ENCODE peak calls at places on chromosomes 12 and 14, in eight cellular contexts. One of them, this sample, is unnamed.

GRCh38 chr12:27571463-27571862 is 47.5 kb downstream of the PPFIBP1 start:
- DNase-seq in bronchial epithelial cell: peak
- DNase-seq in fibroblast of villous mesenchyme: peak
- DNase-seq in mammary epithelial cell: peak
- DNase-seq in lung: no peak
- DNase-seq in IMR-90: peak
- DNase-seq in astrocyte: peak
- DNase-seq in HFF-Myc: no peak
- DNase-seq in this sample: peak

GRCh38 chr12:127182018-127182417 is 1085.0 kb upstream of the TMEM132C start:
- DNase-seq in bronchial epithelial cell: no peak
- DNase-seq in HFF-Myc: no peak
- DNase-seq in fibroblast of villous mesenchyme: no peak
- DNase-seq in IMR-90: no peak
- DNase-seq in lung: no peak
- DNase-seq in mammary epithelial cell: no peak
- DNase-seq in astrocyte: no peak
- DNase-seq in this sample: no peak

GRCh38 chr12:70196732-70197361 is 46.4 kb upstream of the CNOT2 start:
- DNase-seq in HFF-Myc: no peak
- DNase-seq in bronchial epithelial cell: no peak
- DNase-seq in fibroblast of villous mesenchyme: peak
- DNase-seq in IMR-90: no peak
- DNase-seq in astrocyte: no peak
- DNase-seq in mammary epithelial cell: no peak
- DNase-seq in lung: no peak
- DNase-seq in this sample: peak

GRCh38 chr12:47991592-47991991 is 12.7 kb downstream of the COL2A1 start:
- DNase-seq in lung: no peak
- DNase-seq in HFF-Myc: no peak
- DNase-seq in bronchial epithelial cell: no peak
- DNase-seq in mammary epithelial cell: no peak
- DNase-seq in IMR-90: no peak
- DNase-seq in astrocyte: no peak
- DNase-seq in fibroblast of villous mesenchyme: no peak
- DNase-seq in this sample: no peak

GRCh38 chr12:56487448-56488040 is 417 bp downstream of the GLS2 start:
- DNase-seq in astrocyte: no peak
- DNase-seq in fibroblast of villous mesenchyme: peak
- DNase-seq in IMR-90: no peak
- DNase-seq in lung: no peak
- DNase-seq in HFF-Myc: no peak
- DNase-seq in mammary epithelial cell: peak
- DNase-seq in bronchial epithelial cell: peak
- DNase-seq in this sample: peak

GRCh38 chr14:33542338-33543290 is 408.3 kb downstream of the EGLN3 start:
- DNase-seq in fibroblast of villous mesenchyme: no peak
- DNase-seq in astrocyte: peak
- DNase-seq in IMR-90: no peak
- DNase-seq in bronchial epithelial cell: no peak
- DNase-seq in lung: no peak
- DNase-seq in mammary epithelial cell: no peak
- DNase-seq in HFF-Myc: no peak
- DNase-seq in this sample: no peak

GRCh38 chr14:99231850-99232401 is 40.1 kb downstream of the BCL11B start:
- DNase-seq in IMR-90: no peak
- DNase-seq in bronchial epithelial cell: no peak
- DNase-seq in fibroblast of villous mesenchyme: no peak
- DNase-seq in astrocyte: peak
- DNase-seq in HFF-Myc: no peak
- DNase-seq in lung: no peak
- DNase-seq in mammary epithelial cell: no peak
- DNase-seq in this sample: no peak

GRCh38 chr14:104306450-104307040 is 168.2 kb downstream of the KIF26A start:
- DNase-seq in lung: no peak
- DNase-seq in fibroblast of villous mesenchyme: no peak
- DNase-seq in IMR-90: no peak
- DNase-seq in astrocyte: no peak
- DNase-seq in HFF-Myc: no peak
- DNase-seq in bronchial epithelial cell: no peak
- DNase-seq in mammary epithelial cell: no peak
- DNase-seq in this sample: no peak

GRCh38 chr12:131133015-131133905 is 179.6 kb downstream of the ADGRD1 start:
- DNase-seq in fibroblast of villous mesenchyme: peak
- DNase-seq in HFF-Myc: no peak
- DNase-seq in mammary epithelial cell: no peak
- DNase-seq in IMR-90: no peak
- DNase-seq in astrocyte: no peak
- DNase-seq in bronchial epithelial cell: no peak
- DNase-seq in lung: no peak
- DNase-seq in this sample: no peak

GRCh38 chr14:75303415-75303814 is 24.8 kb downstream of the FOS start:
- DNase-seq in astrocyte: peak
- DNase-seq in HFF-Myc: no peak
- DNase-seq in bronchial epithelial cell: peak
- DNase-seq in fibroblast of villous mesenchyme: peak
- DNase-seq in lung: no peak
- DNase-seq in mammary epithelial cell: peak
- DNase-seq in IMR-90: peak
- DNase-seq in this sample: peak

GRCh38 chr14:51897791-51898190 is 37.4 kb downstream of the GNG2 start:
- DNase-seq in HFF-Myc: no peak
- DNase-seq in lung: no peak
- DNase-seq in IMR-90: no peak
- DNase-seq in fibroblast of villous mesenchyme: no peak
- DNase-seq in mammary epithelial cell: no peak
- DNase-seq in astrocyte: no peak
- DNase-seq in bronchial epithelial cell: no peak
- DNase-seq in this sample: no peak

GRCh38 chr12:122088181-122088810 is 9.7 kb downstream of the MLXIP start:
- DNase-seq in lung: no peak
- DNase-seq in fibroblast of villous mesenchyme: no peak
- DNase-seq in HFF-Myc: no peak
- DNase-seq in bronchial epithelial cell: no peak
- DNase-seq in astrocyte: no peak
- DNase-seq in mammary epithelial cell: no peak
- DNase-seq in IMR-90: no peak
- DNase-seq in this sample: no peak

GRCh38 chr14:53151523-53151866 is 1.6 kb downstream of the DDHD1 start:
- DNase-seq in HFF-Myc: no peak
- DNase-seq in mammary epithelial cell: no peak
- DNase-seq in astrocyte: no peak
- DNase-seq in lung: no peak
- DNase-seq in fibroblast of villous mesenchyme: no peak
- DNase-seq in bronchial epithelial cell: no peak
- DNase-seq in IMR-90: no peak
- DNase-seq in this sample: no peak

GRCh38 chr14:103847954-103848719 is 762 bp upstream of the PPP1R13B start:
- DNase-seq in IMR-90: no peak
- DNase-seq in astrocyte: no peak
- DNase-seq in mammary epithelial cell: no peak
- DNase-seq in bronchial epithelial cell: no peak
- DNase-seq in HFF-Myc: no peak
- DNase-seq in fibroblast of villous mesenchyme: peak
- DNase-seq in lung: no peak
- DNase-seq in this sample: no peak

GRCh38 chr12:24069532-24070395 is 120.3 kb upstream of the SOX5 start:
- DNase-seq in fibroblast of villous mesenchyme: no peak
- DNase-seq in bronchial epithelial cell: peak
- DNase-seq in HFF-Myc: no peak
- DNase-seq in astrocyte: peak
- DNase-seq in IMR-90: peak
- DNase-seq in lung: no peak
- DNase-seq in mammary epithelial cell: peak
- DNase-seq in this sample: peak

GRCh38 chr14:105477659-105478623 is 3.3 kb downstream of the CRIP2 start:
- DNase-seq in lung: no peak
- DNase-seq in fibroblast of villous mesenchyme: no peak
- DNase-seq in mammary epithelial cell: no peak
- DNase-seq in HFF-Myc: no peak
- DNase-seq in astrocyte: no peak
- DNase-seq in IMR-90: no peak
- DNase-seq in bronchial epithelial cell: no peak
- DNase-seq in this sample: no peak

GRCh38 chr12:113276946-113277500 is 55.8 kb downstream of the TPCN1 start:
- DNase-seq in mammary epithelial cell: no peak
- DNase-seq in HFF-Myc: no peak
- DNase-seq in lung: no peak
- DNase-seq in astrocyte: no peak
- DNase-seq in fibroblast of villous mesenchyme: no peak
- DNase-seq in bronchial epithelial cell: no peak
- DNase-seq in IMR-90: no peak
- DNase-seq in this sample: no peak

GRCh38 chr12:51845451-51845850 is 3.1 kb downstream of the FIGNL2 start:
- DNase-seq in lung: no peak
- DNase-seq in mammary epithelial cell: no peak
- DNase-seq in HFF-Myc: no peak
- DNase-seq in fibroblast of villous mesenchyme: no peak
- DNase-seq in astrocyte: no peak
- DNase-seq in bronchial epithelial cell: no peak
- DNase-seq in IMR-90: no peak
- DNase-seq in this sample: no peak

GRCh38 chr12:51847830-51848727 is at the start of gene FIGNL2:
- DNase-seq in lung: no peak
- DNase-seq in fibroblast of villous mesenchyme: no peak
- DNase-seq in astrocyte: no peak
- DNase-seq in IMR-90: peak
- DNase-seq in bronchial epithelial cell: no peak
- DNase-seq in HFF-Myc: no peak
- DNase-seq in mammary epithelial cell: no peak
- DNase-seq in this sample: no peak

GRCh38 chr12:51848843-51849735 is 571 bp upstream of the FIGNL2 start:
- DNase-seq in bronchial epithelial cell: no peak
- DNase-seq in mammary epithelial cell: no peak
- DNase-seq in lung: no peak
- DNase-seq in fibroblast of villous mesenchyme: no peak
- DNase-seq in IMR-90: no peak
- DNase-seq in astrocyte: no peak
- DNase-seq in HFF-Myc: no peak
- DNase-seq in this sample: no peak

GRCh38 chr12:51846209-51846779 is 2.2 kb downstream of the FIGNL2 start:
- DNase-seq in lung: no peak
- DNase-seq in fibroblast of villous mesenchyme: no peak
- DNase-seq in HFF-Myc: no peak
- DNase-seq in mammary epithelial cell: no peak
- DNase-seq in bronchial epithelial cell: no peak
- DNase-seq in astrocyte: no peak
- DNase-seq in IMR-90: no peak
- DNase-seq in this sample: no peak

DNA sequence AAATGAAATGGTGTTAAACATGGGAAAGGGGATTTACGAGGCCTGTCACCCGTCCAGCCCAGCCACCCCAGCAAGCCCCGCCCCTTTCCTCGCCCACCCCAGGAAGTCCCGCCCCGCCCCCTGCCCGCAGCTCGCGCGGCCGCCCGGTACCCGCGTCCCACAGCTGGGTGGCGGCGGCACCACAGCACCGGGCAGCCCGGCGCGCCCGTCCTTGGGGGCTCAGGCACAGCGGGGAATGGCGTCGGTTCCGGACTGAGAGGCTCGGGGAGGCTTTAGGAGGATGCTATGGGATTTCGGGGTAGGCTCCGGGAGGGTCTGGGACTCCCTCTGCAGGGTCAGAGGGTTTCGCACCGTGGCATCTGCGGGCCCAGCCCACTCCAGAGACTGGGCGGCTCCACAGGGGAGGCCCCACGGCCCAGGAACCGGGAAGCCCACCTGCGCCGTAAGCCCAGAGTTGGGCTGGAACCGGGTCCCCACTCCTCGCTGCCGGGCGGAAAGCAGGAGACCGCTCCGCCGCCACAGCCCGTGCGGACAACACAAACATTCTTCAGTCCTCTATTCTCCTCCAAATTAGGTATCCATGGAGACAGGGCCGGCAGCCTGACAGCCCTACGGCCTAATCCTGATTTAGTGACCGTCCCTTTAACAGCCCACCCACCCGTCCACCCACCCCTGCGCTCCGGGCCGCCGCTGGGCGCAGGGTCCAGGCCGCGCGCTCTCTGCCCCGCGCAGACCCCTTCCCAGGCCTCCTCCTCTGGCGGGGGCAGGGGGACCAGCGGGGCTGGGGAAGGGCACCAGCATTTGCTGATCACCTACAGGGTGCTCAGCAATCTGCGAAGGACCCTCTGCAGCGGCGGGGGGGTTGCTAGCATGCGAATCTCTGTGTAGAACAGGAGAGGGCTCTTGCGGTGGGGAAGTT is 1.3 kb downstream of the FIGNL2 start:
- DNase-seq in lung: no peak
- DNase-seq in mammary epithelial cell: no peak
- DNase-seq in bronchial epithelial cell: no peak
- DNase-seq in HFF-Myc: no peak
- DNase-seq in IMR-90: no peak
- DNase-seq in fibroblast of villous mesenchyme: no peak
- DNase-seq in astrocyte: no peak
- DNase-seq in this sample: no peak
- TF ChIP-seq CTCF in lung: no peak
- TF ChIP-seq CTCF in mammary epithelial cell: no peak
- TF ChIP-seq CTCF in bronchial epithelial cell: no peak
- TF ChIP-seq CTCF in HFF-Myc: no peak
- TF ChIP-seq CTCF in IMR-90: no peak
- TF ChIP-seq CTCF in fibroblast of villous mesenchyme: no peak
- TF ChIP-seq CTCF in astrocyte: no peak
- TF ChIP-seq CTCF in this sample: no peak

GRCh38 chr12:124295431-124296058 is 652 bp downstream of the RFLNA start:
- DNase-seq in IMR-90: no peak
- DNase-seq in mammary epithelial cell: no peak
- DNase-seq in fibroblast of villous mesenchyme: no peak
- DNase-seq in HFF-Myc: no peak
- DNase-seq in lung: no peak
- DNase-seq in bronchial epithelial cell: no peak
- DNase-seq in astrocyte: no peak
- DNase-seq in this sample: no peak
- H3K4me3 ChIP-seq in IMR-90: no peak
- H3K4me3 ChIP-seq in mammary epithelial cell: no peak
- H3K4me3 ChIP-seq in fibroblast of villous mesenchyme: peak
- H3K4me3 ChIP-seq in HFF-Myc: no peak
- H3K4me3 ChIP-seq in lung: no peak
- H3K4me3 ChIP-seq in bronchial epithelial cell: no peak
- H3K4me3 ChIP-seq in astrocyte: peak
- H3K4me3 ChIP-seq in this sample: peak

DNA sequence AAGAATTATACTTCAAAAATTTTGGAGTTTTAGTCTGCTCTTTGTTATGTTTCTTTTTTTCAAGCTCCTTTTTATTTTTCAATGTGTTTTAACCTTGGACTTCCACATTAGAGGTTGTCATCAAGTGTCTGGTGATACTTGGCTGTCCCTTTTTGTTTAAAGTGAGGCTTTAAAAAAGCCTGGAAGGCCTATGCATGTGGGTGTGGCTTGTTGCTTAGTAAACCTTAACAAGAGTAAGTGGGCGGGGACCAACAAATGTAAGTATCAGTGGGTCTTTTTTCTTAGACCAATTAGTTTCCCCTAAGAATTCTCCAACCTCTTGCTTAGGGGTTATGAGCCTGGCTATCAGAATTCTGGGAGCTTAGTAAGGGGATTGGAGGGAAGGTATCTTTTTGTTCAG is 26.4 kb downstream of the HCFC2 start:
- DNase-seq in HFF-Myc: no peak
- DNase-seq in IMR-90: no peak
- DNase-seq in fibroblast of villous mesenchyme: no peak
- DNase-seq in astrocyte: no peak
- DNase-seq in mammary epithelial cell: no peak
- DNase-seq in bronchial epithelial cell: peak
- DNase-seq in lung: no peak
- DNase-seq in this sample: no peak
- TF ChIP-seq CTCF in HFF-Myc: no peak
- TF ChIP-seq CTCF in IMR-90: no peak
- TF ChIP-seq CTCF in fibroblast of villous mesenchyme: no peak
- TF ChIP-seq CTCF in astrocyte: no peak
- TF ChIP-seq CTCF in mammary epithelial cell: no peak
- TF ChIP-seq CTCF in bronchial epithelial cell: no peak
- TF ChIP-seq CTCF in lung: no peak
- TF ChIP-seq CTCF in this sample: no peak

GRCh38 chr14:100328495-100329163 is 5.5 kb downstream of the SLC25A47 start:
- DNase-seq in IMR-90: no peak
- DNase-seq in astrocyte: no peak
- DNase-seq in lung: no peak
- DNase-seq in fibroblast of villous mesenchyme: no peak
- DNase-seq in bronchial epithelial cell: no peak
- DNase-seq in mammary epithelial cell: no peak
- DNase-seq in HFF-Myc: no peak
- DNase-seq in this sample: no peak
- H3K4me3 ChIP-seq in IMR-90: no peak
- H3K4me3 ChIP-seq in astrocyte: no peak
- H3K4me3 ChIP-seq in lung: no peak
- H3K4me3 ChIP-seq in fibroblast of villous mesenchyme: no peak
- H3K4me3 ChIP-seq in bronchial epithelial cell: no peak
- H3K4me3 ChIP-seq in mammary epithelial cell: no peak
- H3K4me3 ChIP-seq in HFF-Myc: no peak
- H3K4me3 ChIP-seq in this sample: no peak

This sample was measured in fibroblast of pulmonary artery.